ENCODE peak calls at places on chromosomes 13 and 19, in five cellular contexts. X is pancreas, T is AG04450, A is heart right ventricle, Z is foreskin fibroblast. U is an unnamed sample.

GRCh38 chr13:69585656-69586055 is 522.0 kb upstream of the ATXN8OS start:
- DNase-seq in X (no peak), T (no peak), A (no peak), Z (no peak), U (no peak)

GRCh38 chr19:38718747-38719543 is 25.3 kb downstream of the CAPN12 start:
- DNase-seq in X (no peak), T (no peak), A (peak), Z (peak), U (no peak)

GRCh38 chr13:30371649-30372265 is 50.5 kb upstream of the UBE2L5 start:
- DNase-seq in X (no peak), T (no peak), A (no peak), Z (peak), U (no peak)

GRCh38 chr13:49308104-49308875 is 60.6 kb downstream of the CDADC1 start:
- DNase-seq in X (peak), T (no peak), A (peak), Z (peak), U (no peak)

GRCh38 chr13:40764587-40765403 is 6.2 kb downstream of the MRPS31 start:
- DNase-seq in X (peak), T (no peak), A (no peak), Z (peak), U (no peak)

GRCh38 chr19:19185853-19186728 is 5.9 kb downstream of the BORCS8 start:
- DNase-seq in X (no peak), T (no peak), A (no peak), Z (peak), U (no peak)

GRCh38 chr19:58038688-58039204 is 4.9 kb downstream of the ZSCAN1 start:
- DNase-seq in X (no peak), T (no peak), A (no peak), Z (peak), U (no peak)

GRCh38 chr13:30022256-30022655 is 171.8 kb upstream of the UBL3 start:
- DNase-seq in X (no peak), T (no peak), A (no peak), Z (no peak), U (no peak)

GRCh38 chr19:58196911-58197616 is 14.2 kb downstream of the ZNF274 start:
- DNase-seq in X (no peak), T (no peak), A (no peak), Z (peak), U (no peak)

GRCh38 chr13:28935104-28935503 is 115.0 kb downstream of the MTUS2 start:
- DNase-seq in X (no peak), T (no peak), A (no peak), Z (no peak), U (no peak)

GRCh38 chr13:42146359-42146758 is 97.9 kb downstream of the DGKH start:
- DNase-seq in X (no peak), T (no peak), A (no peak), Z (no peak), U (no peak)

GRCh38 chr13:61908906-61909305 is 493.3 kb upstream of the PCDH20 start:
- DNase-seq in X (no peak), T (no peak), A (no peak), Z (no peak), U (no peak)

GRCh38 chr19:10593820-10594637 is 6.9 kb upstream of the AP1M2 start:
- DNase-seq in X (no peak), T (no peak), A (no peak), Z (peak), U (no peak)

GRCh38 chr19:34428549-34429285 is 536 bp downstream of the UBA2 start:
- DNase-seq in X (no peak), T (no peak), A (peak), Z (peak), U (no peak)

GRCh38 chr13:36673838-36674326 is at the start of gene SERTM1:
- DNase-seq in X (no peak), T (no peak), A (peak), Z (peak), U (no peak)

GRCh38 chr19:3253270-3253669 is 28.8 kb downstream of the CELF5 start:
- DNase-seq in X (no peak), T (no peak), A (no peak), Z (no peak), U (no peak)

GRCh38 chr19:11927227-11927626 is 2.3 kb downstream of the ZNF700 start:
- DNase-seq in X (no peak), T (no peak), A (no peak), Z (no peak), U (no peak)

GRCh38 chr13:30924726-30925125 is 7.7 kb upstream of the TEX26 start:
- DNase-seq in X (no peak), T (no peak), A (no peak), Z (no peak), U (no peak)

GRCh38 chr13:24071423-24072075 is 89.0 kb upstream of the SPATA13 start:
- DNase-seq in X (no peak), T (no peak), A (no peak), Z (peak), U (peak)

GRCh38 chr13:94249512-94249911 is 230.0 kb downstream of the DCT start:
- DNase-seq in X (no peak), T (peak), A (no peak), Z (peak), U (peak)

GRCh38 chr19:11247391-11247790 is 8.0 kb downstream of the ANGPTL8 start:
- DNase-seq in X (no peak), T (no peak), A (peak), Z (no peak), U (no peak)

GRCh38 chr13:26575244-26575643 is 17.8 kb downstream of the WASF3 start:
- DNase-seq in X (no peak), T (no peak), A (no peak), Z (no peak), U (no peak)

GRCh38 chr19:19259741-19260140 is 13.4 kb downstream of the TM6SF2 start:
- DNase-seq in X (no peak), T (no peak), A (no peak), Z (peak), U (peak)

DNA sequence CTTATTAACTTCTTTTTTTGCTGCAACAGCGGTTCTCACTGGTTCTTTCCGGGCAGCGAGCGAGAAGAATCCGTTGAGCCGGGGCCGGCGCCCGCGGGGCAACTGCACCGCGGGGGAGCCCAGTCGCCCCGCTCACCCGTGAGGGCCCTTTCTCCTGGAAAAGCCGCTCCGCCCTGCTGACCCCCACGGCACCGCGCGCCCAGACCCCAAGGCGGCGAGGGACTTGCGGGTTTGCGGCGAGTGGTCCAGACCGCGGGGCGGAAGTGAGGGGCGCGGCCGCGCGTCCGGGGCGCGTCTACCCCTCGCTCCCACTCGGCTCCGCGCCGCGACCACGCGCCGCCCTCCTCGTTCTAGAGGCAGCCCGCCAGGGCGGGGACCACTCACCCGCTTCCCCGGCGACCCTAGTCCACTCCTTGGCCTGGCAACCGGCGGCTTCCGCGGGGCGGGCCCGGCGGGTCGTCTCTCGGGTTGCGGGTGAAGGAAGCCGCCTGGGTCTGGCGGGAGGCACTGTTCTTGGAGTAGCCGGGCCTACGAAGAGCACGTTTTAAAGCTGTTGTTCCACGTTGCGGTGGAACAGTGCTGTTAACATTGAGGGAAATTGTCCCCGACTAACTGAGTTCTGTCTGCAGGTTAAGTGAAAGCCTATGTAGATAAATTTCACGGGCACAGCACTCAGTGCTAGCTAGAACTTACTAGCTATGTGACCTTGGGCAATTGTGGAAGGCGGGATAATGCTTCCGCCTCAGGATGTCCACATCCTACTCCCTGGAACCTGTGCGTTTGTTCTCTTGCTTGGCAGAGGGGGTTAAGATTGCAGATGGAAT is at the start of gene NEK3:
- DNase-seq in X (peak), T (peak), A (peak), Z (peak), U (no peak)
- TF ChIP-seq CTCF in X (no peak), T (no peak), A (no peak), Z (no peak), U (no peak)

GRCh38 chr19:44738603-44739585 is 9.6 kb upstream of the BCL3 start:
- DNase-seq in X (peak), T (no peak), A (no peak), Z (no peak), U (no peak)
- TF ChIP-seq CTCF in X (no peak), T (no peak), A (no peak), Z (no peak), U (no peak)

GRCh38 chr19:43502419-43502976 is 2.0 kb downstream of the PHLDB3 start:
- DNase-seq in X (no peak), T (no peak), A (no peak), Z (no peak), U (no peak)

GRCh38 chr19:43504426-43505185 is at the start of gene PHLDB3:
- DNase-seq in X (peak), T (no peak), A (peak), Z (peak), U (no peak)

GRCh38 chr19:43505186-43505456 is 575 bp upstream of the PHLDB3 start:
- DNase-seq in X (no peak), T (no peak), A (no peak), Z (no peak), U (no peak)

GRCh38 chr19:43501661-43502418 is 2.7 kb downstream of the PHLDB3 start:
- DNase-seq in X (no peak), T (no peak), A (no peak), Z (no peak), U (no peak)

GRCh38 chr19:43503501-43504425 is 783 bp downstream of the PHLDB3 start:
- DNase-seq in X (peak), T (peak), A (peak), Z (peak), U (peak)
- TF ChIP-seq CTCF in X (no peak), T (no peak), A (no peak), Z (no peak), U (no peak)

GRCh38 chr19:41541990-41542584 is 33.9 kb upstream of the CEACAM21 start:
- DNase-seq in X (no peak), T (no peak), A (peak), Z (peak), U (no peak)
- TF ChIP-seq CTCF in X (peak), T (peak), A (peak), Z (peak), U (peak)

DNA sequence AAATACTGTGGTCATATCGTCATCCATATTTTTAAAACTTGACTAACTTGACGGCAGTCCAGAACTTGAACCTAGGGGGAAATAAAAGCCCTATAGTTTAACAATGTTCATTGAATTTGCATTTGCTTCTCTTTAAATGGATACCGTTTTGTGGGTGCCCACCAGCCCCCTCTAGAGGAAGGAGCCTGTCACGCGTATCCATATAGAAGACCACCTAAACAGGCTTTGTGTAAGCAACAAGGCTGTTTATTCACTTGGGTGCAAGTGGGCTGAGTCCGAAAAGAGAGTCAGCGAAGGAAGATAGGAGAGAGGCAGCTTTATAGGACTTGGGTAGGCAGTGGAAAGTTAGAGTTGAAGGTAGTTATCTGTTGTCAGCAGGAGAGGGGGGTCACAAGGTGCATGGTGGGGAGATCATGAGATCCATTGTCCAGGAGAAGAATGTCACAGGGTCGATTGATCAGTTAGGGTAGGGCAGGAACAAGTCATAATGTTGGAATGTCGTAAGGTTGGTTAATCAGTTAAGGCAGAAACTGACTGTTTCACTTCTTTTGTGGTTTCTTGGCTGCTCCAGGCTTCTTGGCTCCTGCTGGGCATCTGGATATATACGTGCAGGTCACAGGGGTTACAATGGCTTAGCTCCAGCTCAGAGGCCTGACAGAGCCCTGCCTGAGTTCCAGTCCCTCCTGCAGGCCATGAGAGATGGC is 42.5 kb upstream of the ANKRD10 start:
- DNase-seq in X (no peak), T (no peak), A (no peak), Z (peak), U (no peak)
- TF ChIP-seq CTCF in X (no peak), T (peak), A (no peak), Z (no peak), U (peak)

GRCh38 chr13:71067164-71067815 is 799.7 kb downstream of the DACH1 start:
- DNase-seq in X (no peak), T (no peak), A (no peak), Z (no peak), U (no peak)
- TF ChIP-seq CTCF in X (no peak), T (no peak), A (no peak), Z (no peak), U (no peak)

DNA sequence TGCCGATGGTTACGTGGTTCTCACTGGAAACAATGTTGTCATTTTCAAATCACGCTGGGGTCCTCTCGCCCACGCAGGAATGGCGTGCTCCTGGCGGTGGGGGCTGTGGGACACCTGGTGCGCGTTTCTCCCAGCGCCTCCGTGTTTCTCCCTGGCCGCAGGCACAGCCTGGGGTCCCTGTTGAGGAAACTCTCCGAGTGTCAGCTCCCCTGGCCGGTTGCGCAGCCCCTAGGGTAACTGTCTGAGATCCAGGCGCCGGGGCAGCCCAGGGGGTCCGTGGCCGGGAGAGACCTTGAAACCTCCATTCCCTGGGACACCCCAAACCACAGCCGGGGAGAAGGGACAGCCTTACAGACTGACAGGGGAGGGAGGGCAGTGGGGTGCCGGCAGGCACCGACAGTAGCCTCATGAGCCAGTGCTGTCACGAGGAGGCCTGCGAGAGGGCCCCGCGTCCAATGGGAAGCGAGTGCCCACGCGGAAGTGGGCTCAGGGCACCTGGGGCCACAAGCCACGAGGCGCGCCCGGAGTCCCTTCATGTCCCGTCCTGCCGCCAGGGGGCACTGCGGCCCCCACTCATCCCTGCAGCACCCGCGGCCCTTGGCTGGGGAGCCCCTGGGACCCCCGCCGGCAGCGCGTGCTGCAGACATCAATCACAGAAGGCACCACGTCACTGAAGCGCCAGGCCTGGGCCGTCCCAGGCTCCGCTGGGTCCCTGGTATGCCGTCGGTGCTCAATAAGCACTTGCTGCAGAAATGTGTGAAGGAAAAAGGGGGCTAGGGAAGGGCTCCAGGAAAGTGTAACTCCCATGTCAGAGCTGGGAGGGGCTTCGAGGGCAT is 9.5 kb downstream of the ADAMTSL5 start:
- DNase-seq in X (peak), T (no peak), A (peak), Z (peak), U (no peak)
- TF ChIP-seq CTCF in X (peak), T (peak), A (peak), Z (peak), U (peak)

DNA sequence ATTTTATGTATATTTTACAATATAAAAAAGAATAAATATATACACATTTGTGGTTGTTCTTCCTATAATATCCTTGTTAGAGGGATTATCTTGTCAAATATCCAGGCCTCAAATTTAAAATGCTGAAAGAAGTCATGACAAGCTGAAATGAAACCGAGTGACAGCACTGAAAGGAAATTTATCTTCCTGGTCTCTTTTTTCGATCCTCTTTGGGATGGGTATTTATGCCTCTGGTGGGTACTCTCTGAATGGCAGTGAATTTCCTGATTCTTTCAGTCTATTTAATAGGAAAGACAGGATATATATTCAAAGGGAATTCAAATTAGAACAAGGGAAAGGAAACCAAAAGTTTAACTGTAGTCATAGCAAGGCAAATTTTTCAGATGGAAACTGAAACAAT is 98.0 kb downstream of the DLEU7 start:
- DNase-seq in X (no peak), T (no peak), A (no peak), Z (no peak), U (no peak)
- TF ChIP-seq CTCF in X (no peak), T (no peak), A (no peak), Z (no peak), U (no peak)

DNA sequence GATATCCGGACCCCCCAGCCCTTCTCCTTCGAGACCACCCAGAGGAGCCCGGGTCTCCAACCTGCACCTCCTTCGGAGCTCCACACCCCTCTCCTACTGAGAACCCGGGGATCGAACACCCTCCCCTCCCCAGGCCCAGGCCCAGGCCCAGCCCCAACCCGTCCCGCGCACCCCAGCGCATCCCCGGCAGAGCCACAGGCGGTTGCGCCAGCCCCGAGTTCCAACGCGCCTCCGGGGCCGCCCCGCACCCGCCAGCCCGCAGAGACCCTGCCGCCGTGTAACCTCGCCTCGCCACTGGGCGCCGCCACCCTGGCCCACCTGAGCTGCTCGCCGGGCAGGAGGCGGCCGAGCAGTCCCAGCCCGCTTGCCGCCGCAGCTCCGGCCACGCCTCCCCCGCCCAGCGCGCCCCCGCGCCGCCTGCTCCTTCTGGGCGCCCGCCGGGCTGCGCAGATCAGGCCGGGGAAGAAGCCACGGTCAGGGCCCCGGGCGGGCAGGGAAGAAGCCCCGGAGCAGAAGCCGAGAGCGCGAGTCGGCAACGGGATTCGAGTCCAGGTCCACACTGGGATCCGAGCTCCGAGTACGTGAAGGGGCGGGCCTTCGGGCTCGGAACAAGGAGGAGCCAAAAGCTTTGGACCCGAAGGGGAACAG is at the start of gene MBOAT7:
- DNase-seq in X (no peak), T (no peak), A (no peak), Z (no peak), U (no peak)
- TF ChIP-seq CTCF in X (no peak), T (no peak), A (no peak), Z (no peak), U (no peak)